ENCODE peak calls at places on chromosomes 13 and 19, in four cellular contexts. R is mesenteric fat pad, G is adrenal gland, I is NCI-H460. M is an unnamed sample.
A peak's percentile ranks its signal among the peaks of the same experiment; 100 is the strongest.

GRCh38 chr13:94800423-94800822 is 88.1 kb upstream of the SOX21 start:
- DNase-seq in I (no peak), R (no peak), G (no peak), M (no peak)

GRCh38 chr19:13024958-13025653 is 29.8 kb downstream of the NFIX start:
- DNase-seq in I (no peak), R (no peak), G (no peak), M (no peak)

GRCh38 chr19:290539-291521 is at the start of gene PLPP2:
- DNase-seq in G (no peak), R (peak; percentile 86), I (no peak), M (no peak)

GRCh38 chr13:37383066-37383465 is 215.5 kb downstream of the POSTN start:
- DNase-seq in R (no peak), G (no peak), I (no peak), M (no peak)

GRCh38 chr19:52566588-52566987 is 3.5 kb upstream of the ZNF701 start:
- DNase-seq in G (no peak), I (peak; percentile 8), R (no peak), M (no peak)

GRCh38 chr19:13037161-13037560 is 41.9 kb downstream of the NFIX start:
- DNase-seq in I (no peak), G (no peak), R (no peak), M (no peak)

GRCh38 chr19:55368701-55369563 is 1.3 kb downstream of the IL11 start:
- DNase-seq in R (no peak), G (no peak), I (no peak), M (no peak)

GRCh38 chr19:508204-509150 is 1.2 kb downstream of the TPGS1 start:
- DNase-seq in I (no peak), G (peak; percentile 27), R (no peak), M (no peak)

GRCh38 chr13:99404005-99404755 is 97.0 kb upstream of the GPR183 start:
- DNase-seq in R (no peak), I (no peak), G (no peak), M (no peak)

GRCh38 chr19:862529-863304 is 3.3 kb downstream of the CFD start:
- DNase-seq in G (peak; percentile 77), I (no peak), R (no peak), M (peak; percentile 88)

GRCh38 chr19:44955500-44956439 is 590 bp downstream of the CLPTM1 start:
- DNase-seq in G (peak; percentile 46), R (no peak), I (no peak), M (no peak)

GRCh38 chr13:60936281-60936680 is 479.4 kb downstream of the PCDH20 start:
- DNase-seq in I (no peak), R (no peak), G (no peak), M (no peak)

GRCh38 chr19:1261863-1262686 is 7.1 kb upstream of the CIRBP start:
- DNase-seq in R (no peak), G (peak; percentile 84), I (no peak), M (no peak)

GRCh38 chr13:109162248-109163051 is 533.0 kb downstream of the MYO16 start:
- DNase-seq in I (no peak), R (no peak), G (no peak), M (no peak)

GRCh38 chr13:59367467-59367866 is 796.3 kb downstream of the DIAPH3 start:
- DNase-seq in G (no peak), R (no peak), I (no peak), M (no peak)

GRCh38 chr19:54478677-54479266 is 5.7 kb upstream of the CDC42EP5 start:
- DNase-seq in G (peak; percentile 25), R (no peak), I (no peak), M (no peak)

GRCh38 chr19:16118489-16119033 is 6.9 kb downstream of the RAB8A start:
- DNase-seq in G (peak; percentile 31), I (no peak), R (no peak), M (no peak)

GRCh38 chr19:31880283-31880682 is 465.1 kb upstream of the ZNF507 start:
- DNase-seq in I (no peak), G (no peak), R (no peak), M (no peak)